ENCODE peak calls at places on chromosome 7, in six cellular contexts. A is suprapubic skin, D is ovary, C is A549, X is stomach, R is GM12878. Y is an unnamed sample.

GRCh38 chr7:76293407-76293901 is 9.0 kb upstream of the HSPB1 start:
- DNase-seq in R (no peak), D (no peak), C (no peak), A (no peak), X (no peak), Y (no peak)

GRCh38 chr7:14837216-14837615 is 65.3 kb downstream of the DGKB start:
- DNase-seq in C (no peak), X (no peak), D (no peak), A (no peak), R (no peak), Y (no peak)

GRCh38 chr7:40798612-40799011 is 663.8 kb downstream of the SUGCT start:
- DNase-seq in A (no peak), D (no peak), X (no peak), C (no peak), R (no peak), Y (no peak)

GRCh38 chr7:1595027-1595426 is 25.2 kb upstream of the PSMG3 start:
- DNase-seq in C (no peak), X (no peak), D (no peak), R (no peak), A (no peak), Y (no peak)

GRCh38 chr7:111530356-111530668 is 32.0 kb downstream of the IMMP2L start:
- DNase-seq in R (no peak), A (no peak), C (no peak), X (no peak), D (no peak), Y (no peak)

GRCh38 chr7:98090116-98090515 is 16.5 kb upstream of the LMTK2 start:
- DNase-seq in D (no peak), A (no peak), C (no peak), R (no peak), X (no peak), Y (no peak)

GRCh38 chr7:1298938-1299885 is 66.5 kb downstream of the UNCX start:
- DNase-seq in A (no peak), C (no peak), D (no peak), R (no peak), X (no peak), Y (no peak)

GRCh38 chr7:148395990-148396716 is 194.4 kb upstream of the C7orf33 start:
- DNase-seq in R (no peak), X (no peak), D (no peak), C (no peak), A (no peak), Y (no peak)

GRCh38 chr7:77415474-77415821 is 701 bp downstream of the GSAP start:
- DNase-seq in X (peak; percentile 33), R (no peak), D (no peak), C (no peak), A (no peak), Y (peak; percentile 48)

GRCh38 chr7:6423942-6424701 is 23.6 kb downstream of the DAGLB start:
- DNase-seq in D (no peak), R (no peak), X (peak; percentile 47), A (no peak), C (peak; percentile 88), Y (peak; percentile 41)

GRCh38 chr7:86914468-86915054 is 144.9 kb downstream of the ELAPOR2 start:
- DNase-seq in D (no peak), R (no peak), C (no peak), X (no peak), A (no peak), Y (no peak)

GRCh38 chr7:133355325-133355708 is 102.4 kb downstream of the EXOC4 start:
- DNase-seq in X (no peak), D (no peak), C (no peak), A (no peak), R (no peak), Y (no peak)

GRCh38 chr7:106041140-106041717 is 70.9 kb downstream of the SYPL1 start:
- DNase-seq in C (peak; percentile 85), R (no peak), A (no peak), X (peak; percentile 42), D (peak; percentile 43), Y (no peak)

GRCh38 chr7:114988755-114989154 is 66.9 kb downstream of the MDFIC start:
- DNase-seq in A (no peak), D (peak; percentile 50), R (no peak), X (no peak), C (peak; percentile 18), Y (peak; percentile 15)

GRCh38 chr7:75038508-75038907 is 35.1 kb downstream of the RCC1L start:
- DNase-seq in C (no peak), D (no peak), A (no peak), R (no peak), X (no peak), Y (no peak)

GRCh38 chr7:47702096-47702495 is 120.2 kb upstream of the TNS3 start:
- DNase-seq in D (no peak), C (no peak), R (no peak), A (no peak), X (no peak), Y (no peak)

GRCh38 chr7:28389504-28390385 is 22.6 kb upstream of the CREB5 start:
- DNase-seq in D (no peak), A (no peak), R (no peak), C (no peak), X (no peak), Y (no peak)

GRCh38 chr7:70092314-70093303 is 494.3 kb downstream of the AUTS2 start:
- DNase-seq in D (peak; percentile 42), R (no peak), A (no peak), C (no peak), X (no peak), Y (no peak)

GRCh38 chr7:65910237-65910636 is 37.4 kb downstream of the VKORC1L1 start:
- DNase-seq in R (no peak), A (no peak), C (no peak), X (no peak), D (no peak), Y (no peak)

GRCh38 chr7:7707756-7708310 is 10.6 kb downstream of the RPA3 start:
- DNase-seq in X (no peak), C (no peak), R (no peak), A (no peak), D (no peak), Y (no peak)

GRCh38 chr7:124322561-124322960 is 289.7 kb upstream of the TMEM229A start:
- DNase-seq in D (no peak), C (no peak), R (no peak), A (no peak), X (no peak), Y (no peak)

GRCh38 chr7:138515001-138515528 is 55.0 kb downstream of the TRIM24 start:
- DNase-seq in A (no peak), X (no peak), C (no peak), R (no peak), D (no peak), Y (no peak)

GRCh38 chr7:131109011-131109756 is 218.5 kb upstream of the MKLN1 start:
- DNase-seq in D (no peak), X (no peak), A (no peak), R (no peak), C (no peak), Y (no peak)

DNA sequence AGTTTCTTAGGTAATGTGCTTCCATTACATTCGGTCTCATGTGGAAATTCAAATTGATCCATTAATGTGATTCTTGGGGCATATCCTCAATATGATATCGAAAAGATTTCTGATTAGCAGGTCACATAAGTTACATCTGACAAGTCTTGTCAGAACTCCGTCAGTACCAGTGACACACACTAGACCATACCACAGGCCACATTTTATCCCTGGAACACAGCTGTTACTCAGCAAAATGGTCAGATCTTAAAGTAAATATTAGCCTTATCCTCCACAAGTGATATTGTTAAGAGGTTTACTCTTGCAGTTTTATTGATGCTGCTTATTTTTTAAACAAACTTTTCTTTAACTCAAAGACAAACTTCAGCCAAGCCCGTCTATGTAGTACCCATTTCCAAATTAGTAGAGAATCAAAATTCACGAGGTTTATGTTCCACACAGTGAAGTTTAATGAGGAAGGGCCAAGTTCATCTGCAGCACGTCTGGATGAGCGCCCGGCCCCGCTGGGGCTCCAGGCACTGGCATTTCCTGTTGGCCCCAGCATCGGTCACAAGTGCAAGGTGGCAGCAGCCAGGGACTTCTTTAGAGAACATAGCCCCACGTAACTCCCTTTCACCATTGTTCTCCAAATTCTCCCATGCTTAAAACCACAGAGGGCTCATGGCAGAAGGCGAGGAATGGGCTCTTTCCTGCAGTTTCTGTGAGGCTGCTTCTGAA is 132.2 kb downstream of the VIPR2 start:
- DNase-seq in R (no peak), D (peak; percentile 60), X (peak; percentile 88), C (no peak), A (no peak), Y (peak; percentile 57)
- TF ChIP-seq EP300 in R (no peak), D (no peak), X (no peak), C (no peak), A (no peak), Y (no peak)

DNA sequence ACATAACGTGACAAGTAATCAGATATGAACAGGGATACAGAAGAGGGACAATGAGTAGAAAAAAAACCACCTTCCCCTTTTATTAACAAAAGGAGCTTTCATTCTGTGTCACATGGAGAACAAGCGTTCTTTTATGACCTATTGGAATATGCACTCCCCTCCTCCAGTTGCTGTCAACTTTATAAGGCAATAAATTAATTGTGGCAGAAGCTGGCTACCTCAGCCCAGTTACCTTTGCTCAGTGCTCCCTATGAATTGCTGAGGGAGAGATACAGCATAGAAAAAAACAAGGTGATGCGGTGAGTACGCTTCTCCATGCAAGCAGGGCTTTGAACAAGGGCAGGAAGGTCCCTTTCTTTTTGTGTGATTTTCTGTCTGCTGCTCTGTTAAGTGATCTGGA is at the start of gene MGAM2:
- DNase-seq in R (no peak), X (no peak), C (no peak), A (no peak), D (no peak), Y (peak; percentile 13)
- TF ChIP-seq POLR2A in R (no peak), X (no peak), C (no peak), A (no peak), D (no peak), Y (peak; percentile 56)

GRCh38 chr7:20219446-20220292 is 2.5 kb upstream of the MACC1 start:
- DNase-seq in A (peak; percentile 72), D (no peak), R (peak; percentile 99), X (peak; percentile 84), C (no peak), Y (peak; percentile 90)
- TF ChIP-seq EP300 in A (no peak), D (no peak), R (peak; percentile 99), X (no peak), C (no peak), Y (peak; percentile 64)

GRCh38 chr7:27107391-27107900 is 5.0 kb upstream of the HOXA2 start:
- DNase-seq in D (no peak), A (no peak), R (no peak), X (no peak), C (no peak), Y (peak; percentile 41)
- TF ChIP-seq POLR2A in D (no peak), A (no peak), R (no peak), X (no peak), C (no peak), Y (peak; percentile 31)